ENCODE peak calls at places on chromosomes 11 and 22, in seven cellular contexts. A, O, R, C, L, H and E are unnamed samples.

GRCh38 chr11:64592234-64592615 is 1.2 kb downstream of the SLC22A12 start:
- DNase-seq in A (no peak), O (no peak), R (no peak), C (no peak), L (no peak), H (no peak), E (no peak)

GRCh38 chr22:45703758-45704157 is 32.1 kb downstream of the ATXN10 start:
- DNase-seq in A (peak; percentile 25), O (no peak), R (no peak), C (no peak), L (no peak), H (no peak), E (no peak)

GRCh38 chr11:111422494-111423249 is 43.6 kb upstream of the POU2AF1 start:
- DNase-seq in A (peak; percentile 18), O (peak; percentile 37), R (peak; percentile 32), C (peak; percentile 60), L (peak; percentile 37), H (peak; percentile 79), E (no peak)

GRCh38 chr22:40055143-40055926 is 60.6 kb downstream of the FAM83F start:
- DNase-seq in A (peak; percentile 59), O (no peak), R (no peak), C (no peak), L (no peak), H (no peak), E (no peak)

GRCh38 chr22:17434856-17435255 is 65.6 kb downstream of the CECR2 start:
- DNase-seq in A (peak; percentile 10), O (no peak), R (no peak), C (no peak), L (no peak), H (no peak), E (no peak)

GRCh38 chr11:130891326-130891725 is 25.0 kb downstream of the SNX19 start:
- DNase-seq in A (no peak), O (no peak), R (no peak), C (no peak), L (no peak), H (no peak), E (no peak)

GRCh38 chr22:37304595-37305343 is 22.5 kb downstream of the CYTH4 start:
- DNase-seq in A (no peak), O (no peak), R (no peak), C (no peak), L (no peak), H (no peak), E (no peak)

GRCh38 chr11:68749501-68750196 is 1.7 kb downstream of the TESMIN start:
- DNase-seq in A (no peak), O (no peak), R (no peak), C (no peak), L (no peak), H (no peak), E (no peak)

GRCh38 chr11:65262775-65263174 is 1.0 kb downstream of the POLA2 start:
- DNase-seq in A (no peak), O (no peak), R (no peak), C (no peak), L (no peak), H (no peak), E (no peak)

GRCh38 chr22:25360891-25361645 is 141.6 kb downstream of the CRYBB2 start:
- DNase-seq in A (no peak), O (no peak), R (no peak), C (no peak), L (no peak), H (no peak), E (no peak)

GRCh38 chr11:5476184-5476819 is 12.2 kb upstream of the OR52D1 start:
- DNase-seq in A (peak; percentile 48), O (peak; percentile 38), R (no peak), C (peak; percentile 10), L (no peak), H (peak; percentile 36), E (no peak)

GRCh38 chr22:18091916-18092526 is 14.2 kb downstream of the PEX26 start:
- DNase-seq in A (no peak), O (no peak), R (peak; percentile 80), C (peak; percentile 70), L (peak; percentile 81), H (peak; percentile 75), E (peak; percentile 72)

GRCh38 chr11:86288776-86289507 is 13.1 kb upstream of the HIKESHI start:
- DNase-seq in A (no peak), O (no peak), R (no peak), C (no peak), L (no peak), H (no peak), E (no peak)

GRCh38 chr22:38782402-38783094 is 11.4 kb downstream of the DNAL4 start:
- DNase-seq in A (no peak), O (no peak), R (no peak), C (peak; percentile 86), L (no peak), H (no peak), E (no peak)

GRCh38 chr22:45469573-45470383 is 32.9 kb upstream of the FBLN1 start:
- DNase-seq in A (peak; percentile 76), O (no peak), R (no peak), C (no peak), L (no peak), H (no peak), E (no peak)

GRCh38 chr11:94821439-94821838 is 53.3 kb downstream of the AMOTL1 start:
- DNase-seq in A (no peak), O (no peak), R (no peak), C (no peak), L (no peak), H (no peak), E (no peak)

GRCh38 chr22:44363980-44364749 is 51.4 kb upstream of the SHISAL1 start:
- DNase-seq in A (no peak), O (no peak), R (peak; percentile 58), C (no peak), L (peak; percentile 57), H (no peak), E (no peak)

GRCh38 chr11:134658481-134659080 is 246.5 kb upstream of the B3GAT1 start:
- DNase-seq in A (no peak), O (no peak), R (no peak), C (no peak), L (no peak), H (peak; percentile 20), E (no peak)

GRCh38 chr11:101211407-101211975 is 81.9 kb upstream of the PGR start:
- DNase-seq in A (no peak), O (no peak), R (no peak), C (no peak), L (no peak), H (no peak), E (no peak)

GRCh38 chr22:26753125-26753862 is 95.9 kb downstream of the MIAT start:
- DNase-seq in A (no peak), O (no peak), R (no peak), C (no peak), L (no peak), H (no peak), E (no peak)

GRCh38 chr11:95147364-95147905 is 57.8 kb downstream of the ENDOD1 start:
- DNase-seq in A (peak; percentile 91), O (peak; percentile 34), R (no peak), C (peak; percentile 69), L (no peak), H (no peak), E (no peak)

GRCh38 chr11:111976614-111977140 is 39.5 kb downstream of the DIXDC1 start:
- DNase-seq in A (peak; percentile 27), O (no peak), R (no peak), C (peak; percentile 27), L (peak; percentile 28), H (no peak), E (peak; percentile 61)

GRCh38 chr11:108591893-108592292 is 1.7 kb downstream of the EXPH5 start:
- DNase-seq in A (no peak), O (no peak), R (no peak), C (no peak), L (no peak), H (no peak), E (no peak)

GRCh38 chr11:108593910-108594434 is 404 bp upstream of the EXPH5 start:
- DNase-seq in A (no peak), O (no peak), R (no peak), C (no peak), L (no peak), H (no peak), E (no peak)

GRCh38 chr11:108589136-108589535 is 4.4 kb downstream of the EXPH5 start:
- DNase-seq in A (no peak), O (no peak), R (no peak), C (no peak), L (no peak), H (no peak), E (no peak)

GRCh38 chr11:108593214-108593909 is at the start of gene EXPH5:
- DNase-seq in A (peak; percentile 98), O (peak; percentile 99), R (peak; percentile 87), C (peak; percentile 64), L (peak; percentile 81), H (peak; percentile 97), E (peak; percentile 97)

DNA sequence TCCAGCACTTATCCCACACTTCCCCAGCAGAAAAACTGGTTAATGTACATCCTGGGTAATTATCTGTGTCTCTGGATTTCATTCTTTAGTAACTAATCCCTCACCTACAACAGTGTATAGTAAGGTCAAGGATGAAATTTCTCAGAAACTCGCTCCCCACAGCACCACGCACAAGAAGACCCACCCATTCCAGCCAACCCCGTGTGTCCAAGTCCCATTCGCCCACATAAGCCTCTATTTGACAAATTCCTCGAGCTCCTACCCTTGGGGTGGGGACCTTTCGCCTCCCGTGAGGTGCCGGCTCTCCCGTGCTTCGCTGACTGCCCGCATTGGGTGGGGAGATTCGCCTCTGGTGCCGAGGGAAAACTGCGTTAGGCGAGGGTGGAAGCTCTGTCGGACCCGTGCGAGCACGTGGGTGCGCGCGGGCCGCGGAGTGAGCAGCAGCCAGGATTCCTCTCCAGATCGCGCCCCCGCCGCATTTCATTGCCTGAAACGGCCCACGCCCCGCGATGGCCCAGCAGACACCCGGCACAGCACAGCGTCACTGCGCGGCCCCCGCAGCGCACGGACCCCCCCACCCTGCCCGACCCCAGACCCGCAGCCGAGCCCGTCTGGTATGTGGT is 866 bp downstream of the EXPH5 start:
- DNase-seq in A (no peak), O (no peak), R (peak; percentile 18), C (peak; percentile 14), L (peak; percentile 29), H (peak; percentile 37), E (no peak)
- TF ChIP-seq CTCF in A (no peak), O (no peak), R (no peak), C (no peak), L (no peak), H (no peak), E (no peak)

GRCh38 chr22:22907551-22908494 is 20.2 kb downstream of the IGLL5 start:
- DNase-seq in A (no peak), O (no peak), R (no peak), C (no peak), L (no peak), H (no peak), E (no peak)
- H3K27me3 ChIP-seq in A (no peaks in the 10 kb centered on the region), O (peaks cover 53% of the 10 kb centered on the region), R (peaks cover 39% of the 10 kb centered on the region), C (no peaks in the 10 kb centered on the region), L (no peaks in the 10 kb centered on the region), H (peaks cover 15% of the 10 kb centered on the region), E (no peaks in the 10 kb centered on the region)

GRCh38 chr11:72222907-72223614 is 1.5 kb upstream of the INPPL1 start:
- DNase-seq in A (peak; percentile 75), O (peak; percentile 76), R (peak; percentile 96), C (peak; percentile 85), L (peak; percentile 95), H (peak; percentile 96), E (peak; percentile 93)
- TF ChIP-seq CTCF in A (peak; percentile 42), O (no peak), R (peak; percentile 66), C (peak; percentile 54), L (no peak), H (no peak), E (peak; percentile 16)

DNA sequence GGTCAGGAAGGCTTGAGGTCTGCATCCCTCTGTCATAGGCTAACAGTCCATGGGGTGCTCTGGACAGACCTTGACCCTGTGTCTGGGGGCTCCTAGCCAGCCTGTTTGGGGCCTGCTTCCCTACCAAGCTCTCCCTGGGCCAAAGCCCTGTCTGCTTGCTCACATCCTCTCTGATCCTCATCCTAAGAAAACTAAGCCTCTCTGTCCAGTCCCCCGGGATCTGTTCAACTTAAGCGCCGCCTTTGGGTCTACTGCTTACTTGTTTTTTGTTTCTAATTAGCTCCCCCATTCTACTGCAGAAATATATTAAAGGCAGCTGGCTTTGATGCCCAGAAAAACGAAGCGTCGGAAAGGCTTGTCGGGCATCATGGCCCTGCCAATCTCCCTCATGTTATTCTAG is 3.5 kb downstream of the DSCAML1 start:
- DNase-seq in A (no peak), O (no peak), R (no peak), C (no peak), L (no peak), H (no peak), E (no peak)
- H3K27me3 ChIP-seq in A (peaks cover 20% of the 10 kb centered on the region), O (peaks cover 26% of the 10 kb centered on the region), R (peaks cover 57% of the 10 kb centered on the region), C (no peaks in the 10 kb centered on the region), L (peaks cover 20% of the 10 kb centered on the region), H (peaks cover 83% of the 10 kb centered on the region), E (peaks cover 55% of the 10 kb centered on the region)